ENCODE peak calls at places on chromosomes 6 and 20, in four cellular contexts. One of them, this sample, is unnamed.

GRCh38 chr6:159414711-159415110 is 245.5 kb downstream of the FNDC1 start:
- DNase-seq in mucosa of descending colon: no peak
- DNase-seq in fibroblast of lung: no peak
- DNase-seq in tibial artery: no peak
- DNase-seq in this sample: no peak

GRCh38 chr20:44253528-44253927 is 6.4 kb downstream of the GDAP1L1 start:
- DNase-seq in mucosa of descending colon: no peak
- DNase-seq in fibroblast of lung: no peak
- DNase-seq in tibial artery: no peak
- DNase-seq in this sample: no peak

GRCh38 chr20:10213526-10213925 is 5.1 kb upstream of the SNAP25 start:
- DNase-seq in mucosa of descending colon: no peak
- DNase-seq in fibroblast of lung: no peak
- DNase-seq in tibial artery: no peak
- DNase-seq in this sample: no peak

GRCh38 chr6:147063469-147064031 is 140.7 kb upstream of the STXBP5 start:
- DNase-seq in mucosa of descending colon: no peak
- DNase-seq in fibroblast of lung: peak
- DNase-seq in tibial artery: no peak
- DNase-seq in this sample: no peak

GRCh38 chr20:41174373-41174772 is 37.0 kb downstream of the PLCG1 start:
- DNase-seq in mucosa of descending colon: no peak
- DNase-seq in fibroblast of lung: no peak
- DNase-seq in tibial artery: peak
- DNase-seq in this sample: no peak

GRCh38 chr6:135675862-135676261 is 175.6 kb upstream of the PDE7B start:
- DNase-seq in mucosa of descending colon: no peak
- DNase-seq in fibroblast of lung: peak
- DNase-seq in tibial artery: no peak
- DNase-seq in this sample: no peak

GRCh38 chr6:4446982-4447381 is 311.6 kb upstream of the ECI2 start:
- DNase-seq in mucosa of descending colon: no peak
- DNase-seq in fibroblast of lung: peak
- DNase-seq in tibial artery: no peak
- DNase-seq in this sample: no peak

GRCh38 chr6:105711216-105711615 is 308.3 kb upstream of the PREP start:
- DNase-seq in mucosa of descending colon: no peak
- DNase-seq in fibroblast of lung: no peak
- DNase-seq in tibial artery: no peak
- DNase-seq in this sample: no peak

GRCh38 chr20:32037929-32038328 is 14.1 kb upstream of the HCK start:
- DNase-seq in mucosa of descending colon: no peak
- DNase-seq in fibroblast of lung: peak
- DNase-seq in tibial artery: no peak
- DNase-seq in this sample: no peak

GRCh38 chr6:15023448-15023847 is 222.4 kb upstream of the JARID2 start:
- DNase-seq in mucosa of descending colon: no peak
- DNase-seq in fibroblast of lung: no peak
- DNase-seq in tibial artery: no peak
- DNase-seq in this sample: no peak

GRCh38 chr6:125584468-125584939 is 164.9 kb upstream of the HEY2 start:
- DNase-seq in mucosa of descending colon: no peak
- DNase-seq in fibroblast of lung: peak
- DNase-seq in tibial artery: peak
- DNase-seq in this sample: peak

GRCh38 chr6:107292570-107293285 is 166.6 kb downstream of the PDSS2 start:
- DNase-seq in mucosa of descending colon: no peak
- DNase-seq in fibroblast of lung: no peak
- DNase-seq in tibial artery: no peak
- DNase-seq in this sample: no peak

GRCh38 chr6:138722425-138723371 is 50.9 kb upstream of the CCDC28A start:
- DNase-seq in mucosa of descending colon: no peak
- DNase-seq in fibroblast of lung: peak
- DNase-seq in tibial artery: no peak
- DNase-seq in this sample: no peak

GRCh38 chr20:39939241-39939865 is 749.7 kb downstream of the MAFB start:
- DNase-seq in mucosa of descending colon: no peak
- DNase-seq in fibroblast of lung: no peak
- DNase-seq in tibial artery: no peak
- DNase-seq in this sample: no peak

GRCh38 chr6:28985396-28986164 is 19.5 kb downstream of the ZNF311 start:
- DNase-seq in mucosa of descending colon: peak
- DNase-seq in fibroblast of lung: peak
- DNase-seq in tibial artery: peak
- DNase-seq in this sample: peak

GRCh38 chr6:129489215-129489765 is 220.7 kb downstream of the ARHGAP18 start:
- DNase-seq in mucosa of descending colon: no peak
- DNase-seq in fibroblast of lung: peak
- DNase-seq in tibial artery: no peak
- DNase-seq in this sample: peak

GRCh38 chr6:39617023-39617422 is 108.2 kb downstream of the KIF6 start:
- DNase-seq in mucosa of descending colon: no peak
- DNase-seq in fibroblast of lung: no peak
- DNase-seq in tibial artery: no peak
- DNase-seq in this sample: no peak

GRCh38 chr6:17334265-17334664 is 53.1 kb downstream of the RBM24 start:
- DNase-seq in mucosa of descending colon: no peak
- DNase-seq in fibroblast of lung: peak
- DNase-seq in tibial artery: no peak
- DNase-seq in this sample: no peak

GRCh38 chr20:34062651-34063482 is 49.2 kb downstream of the EIF2S2 start:
- DNase-seq in mucosa of descending colon: no peak
- DNase-seq in fibroblast of lung: no peak
- DNase-seq in tibial artery: no peak
- DNase-seq in this sample: no peak

GRCh38 chr6:39137235-39137634 is 22.2 kb upstream of the SAYSD1 start:
- DNase-seq in mucosa of descending colon: no peak
- DNase-seq in fibroblast of lung: peak
- DNase-seq in tibial artery: no peak
- DNase-seq in this sample: no peak

GRCh38 chr20:18287546-18287914 is 797 bp upstream of the ZNF133 start:
- DNase-seq in mucosa of descending colon: peak
- DNase-seq in fibroblast of lung: no peak
- DNase-seq in tibial artery: no peak
- DNase-seq in this sample: no peak

GRCh38 chr6:38773338-38773737 is 58.2 kb downstream of the DNAH8 start:
- DNase-seq in mucosa of descending colon: no peak
- DNase-seq in fibroblast of lung: no peak
- DNase-seq in tibial artery: no peak
- DNase-seq in this sample: no peak

GRCh38 chr20:43065299-43065698 is 124.4 kb downstream of the PTPRT start:
- DNase-seq in mucosa of descending colon: no peak
- DNase-seq in fibroblast of lung: no peak
- DNase-seq in tibial artery: no peak
- DNase-seq in this sample: no peak

GRCh38 chr6:119310486-119311036 is 39.0 kb downstream of the MAN1A1 start:
- DNase-seq in mucosa of descending colon: no peak
- DNase-seq in fibroblast of lung: peak
- DNase-seq in tibial artery: no peak
- DNase-seq in this sample: no peak

GRCh38 chr6:108764580-108764950 is 83.7 kb upstream of the ARMC2 start:
- DNase-seq in mucosa of descending colon: no peak
- DNase-seq in fibroblast of lung: no peak
- DNase-seq in tibial artery: no peak
- DNase-seq in this sample: no peak

GRCh38 chr6:1594495-1595200 is 15.1 kb upstream of the FOXC1 start:
- DNase-seq in mucosa of descending colon: no peak
- DNase-seq in fibroblast of lung: no peak
- DNase-seq in tibial artery: peak
- DNase-seq in this sample: no peak

GRCh38 chr6:1597924-1598323 is 11.8 kb upstream of the FOXC1 start:
- DNase-seq in mucosa of descending colon: no peak
- DNase-seq in fibroblast of lung: peak
- DNase-seq in tibial artery: no peak
- DNase-seq in this sample: no peak

GRCh38 chr6:1597121-1597744 is 12.5 kb upstream of the FOXC1 start:
- DNase-seq in mucosa of descending colon: no peak
- DNase-seq in fibroblast of lung: no peak
- DNase-seq in tibial artery: no peak
- DNase-seq in this sample: no peak

GRCh38 chr6:1595271-1596087 is 14.2 kb upstream of the FOXC1 start:
- DNase-seq in mucosa of descending colon: no peak
- DNase-seq in fibroblast of lung: no peak
- DNase-seq in tibial artery: peak
- DNase-seq in this sample: no peak

GRCh38 chr6:1596088-1596852 is 13.4 kb upstream of the FOXC1 start:
- DNase-seq in mucosa of descending colon: no peak
- DNase-seq in fibroblast of lung: peak
- DNase-seq in tibial artery: peak
- DNase-seq in this sample: peak
- H3K4me3 ChIP-seq in mucosa of descending colon: no peak
- H3K4me3 ChIP-seq in fibroblast of lung: peak
- H3K4me3 ChIP-seq in tibial artery: peak
- H3K4me3 ChIP-seq in this sample: no peak

GRCh38 chr6:157946865-157947532 is 34.7 kb upstream of the SYNJ2 start:
- DNase-seq in mucosa of descending colon: no peak
- DNase-seq in fibroblast of lung: peak
- DNase-seq in tibial artery: no peak
- DNase-seq in this sample: no peak
- TF ChIP-seq CTCF in mucosa of descending colon: no peak
- TF ChIP-seq CTCF in fibroblast of lung: peak
- TF ChIP-seq CTCF in tibial artery: no peak
- TF ChIP-seq CTCF in this sample: no peak

GRCh38 chr6:32191696-32192607 is 491 bp downstream of the GPSM3 start:
- DNase-seq in mucosa of descending colon: peak
- DNase-seq in fibroblast of lung: no peak
- DNase-seq in tibial artery: peak
- DNase-seq in this sample: no peak
- H3K4me3 ChIP-seq in mucosa of descending colon: no peak
- H3K4me3 ChIP-seq in fibroblast of lung: no peak
- H3K4me3 ChIP-seq in tibial artery: peak
- H3K4me3 ChIP-seq in this sample: peak

DNA sequence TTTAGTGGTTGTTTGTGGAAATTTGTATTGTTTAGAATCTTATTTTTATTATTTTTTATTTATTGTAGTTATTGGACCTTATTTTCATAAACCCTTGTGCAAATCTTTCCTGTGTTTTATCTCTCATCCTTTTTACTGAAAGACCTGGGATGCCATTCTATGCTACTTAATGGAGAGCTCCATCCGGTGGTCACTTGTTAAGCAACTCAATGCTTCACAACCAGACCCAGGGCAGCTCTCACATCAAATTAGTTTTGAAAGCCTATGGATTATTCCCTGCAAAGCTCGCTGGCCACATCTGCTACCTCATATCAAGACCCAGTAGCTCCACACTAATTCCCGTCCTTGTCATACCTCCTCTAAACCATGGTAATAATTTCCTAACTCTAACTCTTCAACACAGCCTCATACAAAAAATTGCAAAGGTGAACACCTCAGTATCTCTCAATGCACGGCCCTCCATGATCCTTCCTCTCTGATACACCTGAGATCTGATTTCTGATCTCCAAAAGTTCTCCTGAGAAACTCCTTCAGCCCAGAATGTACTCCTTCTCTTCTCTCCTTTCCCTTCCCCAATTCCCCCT is 296.6 kb upstream of the MANEA start:
- DNase-seq in mucosa of descending colon: no peak
- DNase-seq in fibroblast of lung: peak
- DNase-seq in tibial artery: no peak
- DNase-seq in this sample: no peak
- TF ChIP-seq CTCF in mucosa of descending colon: no peak
- TF ChIP-seq CTCF in fibroblast of lung: peak
- TF ChIP-seq CTCF in tibial artery: peak
- TF ChIP-seq CTCF in this sample: no peak

DNA sequence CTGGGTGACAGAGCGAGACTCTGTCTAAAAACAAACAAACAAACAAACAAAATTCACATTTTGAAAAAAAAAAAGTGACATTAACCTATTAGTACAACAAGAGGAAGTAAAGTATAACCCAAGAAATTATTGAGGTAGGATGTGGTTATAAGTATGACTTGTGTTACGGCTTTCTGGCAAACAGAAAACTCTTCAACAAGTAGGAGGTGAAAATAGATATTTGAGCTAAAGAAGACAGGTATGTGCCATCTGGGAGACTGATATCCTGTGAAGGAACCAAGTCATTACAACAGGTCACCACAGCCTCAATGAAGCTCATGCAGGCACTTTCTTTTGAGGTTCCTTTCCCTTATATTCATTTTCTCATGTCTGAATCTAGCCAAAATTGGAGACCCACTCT is 28.8 kb downstream of the TLDC2 start:
- DNase-seq in mucosa of descending colon: no peak
- DNase-seq in fibroblast of lung: no peak
- DNase-seq in tibial artery: no peak
- DNase-seq in this sample: no peak
- H3K4me3 ChIP-seq in mucosa of descending colon: no peak
- H3K4me3 ChIP-seq in fibroblast of lung: no peak
- H3K4me3 ChIP-seq in tibial artery: no peak
- H3K4me3 ChIP-seq in this sample: no peak

DNA sequence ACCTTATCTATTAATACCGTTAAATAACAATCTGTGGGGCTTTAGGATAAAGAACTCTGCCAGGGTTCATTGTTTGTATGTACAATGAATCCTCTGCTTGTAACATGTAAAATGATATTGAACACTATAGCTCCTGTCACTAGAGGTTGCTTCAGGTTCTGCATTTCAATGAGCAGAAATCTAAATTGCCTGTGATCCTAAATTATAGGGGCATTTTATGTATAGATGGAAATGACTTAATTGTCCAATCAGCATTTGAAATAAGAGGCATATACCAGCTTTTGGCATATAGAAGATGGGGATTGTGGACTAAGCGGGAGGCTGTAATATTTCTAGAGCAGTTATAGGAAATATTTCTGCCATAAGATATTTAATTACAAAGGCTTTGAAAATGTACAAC is 2.0 kb downstream of the NCOA3 start:
- DNase-seq in mucosa of descending colon: no peak
- DNase-seq in fibroblast of lung: no peak
- DNase-seq in tibial artery: no peak
- DNase-seq in this sample: no peak
- TF ChIP-seq CTCF in mucosa of descending colon: no peak
- TF ChIP-seq CTCF in fibroblast of lung: no peak
- TF ChIP-seq CTCF in tibial artery: no peak
- TF ChIP-seq CTCF in this sample: no peak

This sample was measured in left lung.